ENCODE peak calls at places on chromosome 20, in four cellular contexts. Y is endothelial cell of umbilical vein, A is K562, U is A549. H is an unnamed sample.

GRCh38 chr20:40326794-40327193 is 362.2 kb downstream of the MAFB start:
- DNase-seq in Y (no peak), A (no peak), U (no peak), H (peak; percentile 91)

GRCh38 chr20:34190679-34191090 is 50.5 kb upstream of the ASIP start:
- DNase-seq in Y (peak; percentile 82), A (peak; percentile 80), U (peak; percentile 82), H (peak; percentile 74)

GRCh38 chr20:21266191-21266536 is 37.0 kb upstream of the XRN2 start:
- DNase-seq in Y (no peak), A (no peak), U (no peak), H (no peak)

GRCh38 chr20:20366896-20367680 is 816 bp upstream of the INSM1 start:
- DNase-seq in Y (no peak), A (no peak), U (peak; percentile 31), H (no peak)

GRCh38 chr20:63017076-63017825 is 10.5 kb upstream of the BHLHE23 start:
- DNase-seq in Y (no peak), A (no peak), U (no peak), H (no peak)

GRCh38 chr20:34018166-34018565 is 24.5 kb downstream of the RALY start:
- DNase-seq in Y (no peak), A (no peak), U (no peak), H (no peak)

GRCh38 chr20:25055711-25056492 is 2.0 kb downstream of the ACSS1 start:
- DNase-seq in Y (peak; percentile 9), A (peak; percentile 57), U (no peak), H (no peak)

GRCh38 chr20:52824494-52825216 is 147.5 kb upstream of the TSHZ2 start:
- DNase-seq in Y (no peak), A (no peak), U (no peak), H (no peak)

GRCh38 chr20:45010399-45010828 is 44.1 kb downstream of the STK4 start:
- DNase-seq in Y (peak; percentile 10), A (no peak), U (no peak), H (no peak)

GRCh38 chr20:12049125-12049524 is 131.4 kb downstream of the BTBD3 start:
- DNase-seq in Y (peak; percentile 6), A (no peak), U (no peak), H (no peak)
- H3K4me3 ChIP-seq in Y (no peak overlapping the region), A (no peak overlapping the region), U (no peak overlapping the region), H (no peak overlapping the region)

DNA sequence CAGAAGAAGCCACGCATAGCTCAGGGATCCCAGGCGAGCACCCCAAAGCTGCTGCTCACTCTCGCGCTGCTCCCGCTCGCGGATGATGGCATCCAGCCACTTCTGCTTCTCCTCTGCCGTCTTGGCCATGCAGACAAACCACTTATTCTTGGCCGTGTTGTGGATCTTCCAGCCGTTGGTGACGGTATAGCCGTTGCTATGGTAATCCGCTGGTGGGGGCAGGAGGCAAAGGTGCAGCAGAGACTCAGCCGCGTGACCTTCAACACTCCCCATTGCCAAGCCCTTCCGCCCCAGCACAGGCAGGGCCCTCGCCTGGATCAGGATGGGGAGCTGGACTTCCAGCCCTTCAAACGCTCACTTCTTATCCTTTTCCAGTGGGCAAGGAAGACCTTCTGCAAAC is 136.9 kb downstream of the PREX1 start:
- DNase-seq in Y (no peak), A (peak; percentile 42), U (no peak), H (no peak)
- TF ChIP-seq MAX in Y (no peak), A (no peak), U (no peak), H (no peak)

GRCh38 chr20:44002861-44003260 is 88.2 kb downstream of the TOX2 start:
- DNase-seq in Y (no peak), A (no peak), U (no peak), H (no peak)
- H3K4me3 ChIP-seq in Y (no peak overlapping the region), A (no peak overlapping the region), U (no peak overlapping the region), H (no peak overlapping the region)

DNA sequence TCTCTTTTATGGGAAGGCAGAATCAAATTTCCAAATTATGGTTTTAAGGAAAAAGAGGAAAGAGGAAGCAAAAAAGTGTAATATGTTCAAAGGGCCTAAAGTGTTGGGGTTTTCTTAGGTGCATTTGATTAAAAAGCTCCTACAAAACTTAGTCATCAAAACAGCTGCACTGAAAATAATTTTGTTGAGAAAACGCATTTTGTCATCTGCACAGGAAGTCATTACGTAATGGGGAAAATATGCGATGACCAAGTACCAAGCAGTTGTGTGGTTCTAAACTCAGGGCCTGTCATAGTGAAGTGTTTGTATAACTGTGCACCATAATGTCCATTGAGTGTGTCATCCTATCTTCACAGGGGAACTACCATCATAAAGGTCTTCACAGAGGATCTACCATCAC is 15.6 kb downstream of the HAO1 start:
- DNase-seq in Y (peak; percentile 93), A (no peak), U (no peak), H (peak; percentile 57)
- TF ChIP-seq MAX in Y (no peak), A (no peak), U (no peak), H (no peak)

GRCh38 chr20:32787168-32787567 is 25.0 kb downstream of the DNMT3B start:
- DNase-seq in Y (no peak), A (no peak), U (no peak), H (no peak)

GRCh38 chr20:32790751-32791057 is 28.5 kb downstream of the DNMT3B start:
- DNase-seq in Y (no peak), A (no peak), U (no peak), H (no peak)

GRCh38 chr20:32792316-32792715 is 27.4 kb upstream of the MAPRE1 start:
- DNase-seq in Y (no peak), A (no peak), U (no peak), H (peak; percentile 87)

GRCh38 chr20:32793059-32793458 is 26.7 kb upstream of the MAPRE1 start:
- DNase-seq in Y (peak; percentile 12), A (no peak), U (no peak), H (no peak)

GRCh38 chr20:32789896-32790750 is 27.9 kb downstream of the DNMT3B start:
- DNase-seq in Y (peak; percentile 64), A (peak; percentile 83), U (peak; percentile 71), H (peak; percentile 77)
- H3K4me3 ChIP-seq in Y (no peak overlapping the region), A (no peak overlapping the region), U (no peak overlapping the region), H (no peak overlapping the region)

DNA sequence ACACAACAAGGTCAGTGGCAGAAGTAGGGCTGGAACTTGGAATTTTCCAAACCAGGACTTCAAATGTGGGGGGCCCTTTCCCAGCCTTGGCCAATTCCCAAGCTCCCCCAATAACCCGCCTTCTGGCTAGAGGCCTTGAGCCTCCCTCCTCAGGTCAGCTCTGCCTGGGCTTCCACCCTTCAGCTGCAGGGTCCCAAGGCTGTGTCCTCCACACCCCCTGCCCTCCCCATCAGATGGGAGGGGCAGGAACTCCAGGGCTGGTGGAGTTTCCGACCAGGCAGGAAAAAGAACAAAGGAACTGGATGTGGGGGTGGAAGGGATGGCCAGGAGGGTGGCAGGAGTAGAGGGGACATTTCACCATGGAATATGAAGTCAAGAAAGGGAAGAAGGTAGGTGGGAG is at the start of gene CCM2L:
- DNase-seq in Y (peak; percentile 29), A (no peak), U (no peak), H (no peak)
- TF ChIP-seq MAX in Y (no peak), A (no peak), U (no peak), H (no peak)

GRCh38 chr20:31811796-31812728 is 7.1 kb upstream of the MYLK2 start:
- DNase-seq in Y (peak; percentile 69), A (peak; percentile 40), U (no peak), H (no peak)
- H3K4me3 ChIP-seq in Y (no peak overlapping the region), A (no peak overlapping the region), U (no peak overlapping the region), H (no peak overlapping the region)

GRCh38 chr20:8039048-8039447 is 19.5 kb upstream of the TMX4 start:
- DNase-seq in Y (no peak), A (no peak), U (peak; percentile 8), H (no peak)

GRCh38 chr20:8049321-8049720 is 29.8 kb upstream of the TMX4 start:
- DNase-seq in Y (no peak), A (no peak), U (no peak), H (no peak)

GRCh38 chr20:8045946-8046345 is 26.4 kb upstream of the TMX4 start:
- DNase-seq in Y (no peak), A (no peak), U (no peak), H (no peak)

DNA sequence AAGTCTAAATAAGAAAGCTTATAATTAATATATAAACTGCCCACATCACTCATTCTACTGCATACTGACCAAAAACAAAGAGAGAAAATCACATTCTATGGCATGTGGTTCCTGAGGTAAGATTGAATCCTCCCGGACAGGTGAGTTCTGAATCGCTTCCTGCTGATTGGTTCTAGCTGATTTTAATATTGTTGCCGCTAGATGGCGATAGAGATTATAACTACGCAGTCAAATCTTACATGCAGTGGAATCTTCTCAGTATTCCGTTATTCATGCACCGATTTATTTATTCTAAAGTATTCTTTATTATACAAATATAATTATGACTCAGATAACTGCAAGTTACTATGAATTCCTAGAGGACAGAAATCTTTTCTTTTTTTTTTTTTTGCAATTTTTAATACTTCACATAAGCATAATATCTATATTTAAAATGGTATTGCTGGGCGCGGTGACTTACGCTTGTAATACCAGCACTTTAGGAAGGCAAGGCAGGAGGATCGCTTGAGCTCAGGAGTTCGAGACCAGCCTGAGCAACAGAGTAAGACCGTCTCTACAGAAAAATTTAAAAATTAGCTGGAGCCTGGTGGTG is 24.2 kb upstream of the TMX4 start:
- DNase-seq in Y (peak; percentile 56), A (peak; percentile 27), U (peak; percentile 70), H (peak; percentile 67)
- TF ChIP-seq MAX in Y (no peak), A (no peak), U (no peak), H (no peak)

GRCh38 chr20:3865887-3866407 is 19.3 kb downstream of the MAVS start:
- DNase-seq in Y (no peak), A (no peak), U (no peak), H (no peak)

GRCh38 chr20:3863317-3863716 is 16.7 kb downstream of the MAVS start:
- DNase-seq in Y (no peak), A (no peak), U (no peak), H (peak; percentile 34)

GRCh38 chr20:3864518-3864917 is 17.9 kb downstream of the MAVS start:
- DNase-seq in Y (no peak), A (no peak), U (no peak), H (no peak)

GRCh38 chr20:3865152-3865886 is 18.7 kb downstream of the MAVS start:
- DNase-seq in Y (no peak), A (no peak), U (no peak), H (no peak)

GRCh38 chr20:3866464-3866863 is 19.8 kb downstream of the MAVS start:
- DNase-seq in Y (no peak), A (no peak), U (no peak), H (no peak)
- H3K4me3 ChIP-seq in Y (no peak overlapping the region), A (no peak overlapping the region), U (no peak overlapping the region), H (no peak overlapping the region)

DNA sequence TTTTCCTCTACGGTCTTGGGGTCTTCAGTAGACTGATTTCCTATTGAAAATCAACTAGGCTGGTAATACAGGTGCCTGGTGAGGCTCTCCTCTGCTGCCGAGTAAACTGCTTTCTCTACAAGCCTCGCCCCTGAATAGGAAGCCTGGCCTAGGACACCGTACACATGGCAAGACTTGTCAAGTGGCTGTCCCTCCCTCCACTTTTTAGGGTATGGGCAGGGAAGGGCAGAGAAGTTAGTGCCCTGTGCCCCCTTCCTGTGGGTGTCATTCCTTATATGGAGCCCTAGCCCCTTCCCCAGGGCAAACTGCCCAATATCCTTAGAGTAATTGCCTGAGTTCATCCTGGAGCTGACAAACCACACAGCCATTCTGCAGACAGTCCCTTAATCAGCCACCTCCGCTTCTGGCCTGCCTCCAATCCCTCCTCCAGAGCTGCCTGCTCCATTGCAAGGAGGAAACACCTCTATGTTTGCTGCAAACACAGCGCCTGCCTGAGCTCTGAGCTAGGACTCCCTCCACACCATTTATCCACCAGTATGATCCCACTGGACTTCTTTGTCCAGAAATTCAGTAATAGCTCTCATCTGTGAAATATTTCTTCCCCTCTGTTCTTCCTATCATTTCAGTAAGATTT is 93.1 kb downstream of the CHD6 start:
- DNase-seq in Y (peak; percentile 46), A (peak; percentile 47), U (no peak), H (no peak)
- TF ChIP-seq MAX in Y (no peak), A (no peak), U (no peak), H (no peak)